ENCODE peak calls at places on chromosome X, in eight cellular contexts. One of them, this sample, is unnamed.

GRCh38 chrX:8192276-8192675 is 21.2 kb upstream of the VCX2 start:
- DNase-seq in NCI-H2081: no peak
- DNase-seq in stimulated activated CD4-positive, alpha-beta T cell treated with anti-CD3 and anti-CD28 coated beads, Interleukin-4, amount 100 ng/mL, for 24 hours: no peak
- DNase-seq in fibroblast of mammary gland: no peak
- DNase-seq in heart right ventricle: no peak
- DNase-seq in body of pancreas: no peak
- DNase-seq in H9: no peak
- DNase-seq in GM20000: no peak
- DNase-seq in this sample: no peak

GRCh38 chrX:10414872-10415703 is 205.3 kb downstream of the MID1 start:
- DNase-seq in fibroblast of mammary gland: peak
- DNase-seq in GM20000: no peak
- DNase-seq in heart right ventricle: no peak
- DNase-seq in stimulated activated CD4-positive, alpha-beta T cell treated with anti-CD3 and anti-CD28 coated beads, Interleukin-4, amount 100 ng/mL, for 24 hours: no peak
- DNase-seq in H9: no peak
- DNase-seq in NCI-H2081: no peak
- DNase-seq in body of pancreas: no peak
- DNase-seq in this sample: no peak

GRCh38 chrX:154436597-154437397 is at the start of gene GDI1:
- DNase-seq in stimulated activated CD4-positive, alpha-beta T cell treated with anti-CD3 and anti-CD28 coated beads, Interleukin-4, amount 100 ng/mL, for 24 hours: peak
- DNase-seq in H9: peak
- DNase-seq in fibroblast of mammary gland: peak
- DNase-seq in body of pancreas: peak
- DNase-seq in GM20000: peak
- DNase-seq in heart right ventricle: peak
- DNase-seq in NCI-H2081: peak
- DNase-seq in this sample: peak

GRCh38 chrX:124028177-124028576 is 66.7 kb downstream of the STAG2 start:
- DNase-seq in H9: no peak
- DNase-seq in body of pancreas: no peak
- DNase-seq in NCI-H2081: no peak
- DNase-seq in GM20000: no peak
- DNase-seq in heart right ventricle: no peak
- DNase-seq in stimulated activated CD4-positive, alpha-beta T cell treated with anti-CD3 and anti-CD28 coated beads, Interleukin-4, amount 100 ng/mL, for 24 hours: no peak
- DNase-seq in fibroblast of mammary gland: peak
- DNase-seq in this sample: no peak

GRCh38 chrX:9593756-9594155 is 128.9 kb downstream of the TBL1X start:
- DNase-seq in fibroblast of mammary gland: no peak
- DNase-seq in body of pancreas: no peak
- DNase-seq in heart right ventricle: no peak
- DNase-seq in stimulated activated CD4-positive, alpha-beta T cell treated with anti-CD3 and anti-CD28 coated beads, Interleukin-4, amount 100 ng/mL, for 24 hours: no peak
- DNase-seq in GM20000: no peak
- DNase-seq in H9: no peak
- DNase-seq in NCI-H2081: no peak
- DNase-seq in this sample: no peak

GRCh38 chrX:11665144-11666040 is at the start of gene ARHGAP6:
- DNase-seq in NCI-H2081: no peak
- DNase-seq in stimulated activated CD4-positive, alpha-beta T cell treated with anti-CD3 and anti-CD28 coated beads, Interleukin-4, amount 100 ng/mL, for 24 hours: no peak
- DNase-seq in heart right ventricle: peak
- DNase-seq in body of pancreas: peak
- DNase-seq in GM20000: peak
- DNase-seq in H9: peak
- DNase-seq in fibroblast of mammary gland: peak
- DNase-seq in this sample: no peak

GRCh38 chrX:118736394-118737010 is 9.1 kb downstream of the IL13RA1 start:
- DNase-seq in fibroblast of mammary gland: no peak
- DNase-seq in stimulated activated CD4-positive, alpha-beta T cell treated with anti-CD3 and anti-CD28 coated beads, Interleukin-4, amount 100 ng/mL, for 24 hours: no peak
- DNase-seq in heart right ventricle: no peak
- DNase-seq in NCI-H2081: no peak
- DNase-seq in H9: no peak
- DNase-seq in GM20000: no peak
- DNase-seq in body of pancreas: no peak
- DNase-seq in this sample: no peak

GRCh38 chrX:68894513-68895338 is 65.9 kb downstream of the EFNB1 start:
- DNase-seq in stimulated activated CD4-positive, alpha-beta T cell treated with anti-CD3 and anti-CD28 coated beads, Interleukin-4, amount 100 ng/mL, for 24 hours: no peak
- DNase-seq in fibroblast of mammary gland: peak
- DNase-seq in heart right ventricle: peak
- DNase-seq in body of pancreas: peak
- DNase-seq in H9: peak
- DNase-seq in GM20000: no peak
- DNase-seq in NCI-H2081: no peak
- DNase-seq in this sample: no peak

GRCh38 chrX:136055651-136056221 is 70.5 kb downstream of the SLC9A6 start:
- DNase-seq in heart right ventricle: peak
- DNase-seq in GM20000: no peak
- DNase-seq in fibroblast of mammary gland: peak
- DNase-seq in H9: no peak
- DNase-seq in NCI-H2081: no peak
- DNase-seq in body of pancreas: peak
- DNase-seq in stimulated activated CD4-positive, alpha-beta T cell treated with anti-CD3 and anti-CD28 coated beads, Interleukin-4, amount 100 ng/mL, for 24 hours: no peak
- DNase-seq in this sample: no peak

GRCh38 chrX:56764153-56764974 is 35.3 kb downstream of the NBDY start:
- DNase-seq in GM20000: peak
- DNase-seq in NCI-H2081: no peak
- DNase-seq in H9: peak
- DNase-seq in fibroblast of mammary gland: peak
- DNase-seq in body of pancreas: peak
- DNase-seq in heart right ventricle: peak
- DNase-seq in stimulated activated CD4-positive, alpha-beta T cell treated with anti-CD3 and anti-CD28 coated beads, Interleukin-4, amount 100 ng/mL, for 24 hours: peak
- DNase-seq in this sample: peak

GRCh38 chrX:17814557-17814956 is 46.5 kb downstream of the RAI2 start:
- DNase-seq in H9: no peak
- DNase-seq in body of pancreas: no peak
- DNase-seq in stimulated activated CD4-positive, alpha-beta T cell treated with anti-CD3 and anti-CD28 coated beads, Interleukin-4, amount 100 ng/mL, for 24 hours: no peak
- DNase-seq in NCI-H2081: no peak
- DNase-seq in fibroblast of mammary gland: peak
- DNase-seq in heart right ventricle: no peak
- DNase-seq in GM20000: no peak
- DNase-seq in this sample: no peak

GRCh38 chrX:129239371-129239770 is 283.9 kb downstream of the SMARCA1 start:
- DNase-seq in NCI-H2081: no peak
- DNase-seq in body of pancreas: no peak
- DNase-seq in stimulated activated CD4-positive, alpha-beta T cell treated with anti-CD3 and anti-CD28 coated beads, Interleukin-4, amount 100 ng/mL, for 24 hours: no peak
- DNase-seq in heart right ventricle: no peak
- DNase-seq in fibroblast of mammary gland: no peak
- DNase-seq in GM20000: no peak
- DNase-seq in H9: no peak
- DNase-seq in this sample: no peak

GRCh38 chrX:7133036-7133412 is 14.5 kb upstream of the STS start:
- DNase-seq in H9: no peak
- DNase-seq in body of pancreas: no peak
- DNase-seq in GM20000: no peak
- DNase-seq in heart right ventricle: peak
- DNase-seq in NCI-H2081: no peak
- DNase-seq in fibroblast of mammary gland: peak
- DNase-seq in stimulated activated CD4-positive, alpha-beta T cell treated with anti-CD3 and anti-CD28 coated beads, Interleukin-4, amount 100 ng/mL, for 24 hours: no peak
- DNase-seq in this sample: no peak

GRCh38 chrX:18883961-18884765 is 99.8 kb downstream of the PHKA2 start:
- DNase-seq in fibroblast of mammary gland: no peak
- DNase-seq in H9: no peak
- DNase-seq in stimulated activated CD4-positive, alpha-beta T cell treated with anti-CD3 and anti-CD28 coated beads, Interleukin-4, amount 100 ng/mL, for 24 hours: no peak
- DNase-seq in heart right ventricle: no peak
- DNase-seq in NCI-H2081: no peak
- DNase-seq in GM20000: no peak
- DNase-seq in body of pancreas: no peak
- DNase-seq in this sample: no peak

GRCh38 chrX:134368140-134368539 is 91.8 kb upstream of the HPRT1 start:
- DNase-seq in GM20000: no peak
- DNase-seq in NCI-H2081: no peak
- DNase-seq in stimulated activated CD4-positive, alpha-beta T cell treated with anti-CD3 and anti-CD28 coated beads, Interleukin-4, amount 100 ng/mL, for 24 hours: no peak
- DNase-seq in body of pancreas: no peak
- DNase-seq in H9: no peak
- DNase-seq in fibroblast of mammary gland: no peak
- DNase-seq in heart right ventricle: no peak
- DNase-seq in this sample: no peak

GRCh38 chrX:75106772-75107171 is 49.3 kb downstream of the ABCB7 start:
- DNase-seq in GM20000: no peak
- DNase-seq in NCI-H2081: no peak
- DNase-seq in H9: no peak
- DNase-seq in body of pancreas: no peak
- DNase-seq in fibroblast of mammary gland: no peak
- DNase-seq in heart right ventricle: no peak
- DNase-seq in stimulated activated CD4-positive, alpha-beta T cell treated with anti-CD3 and anti-CD28 coated beads, Interleukin-4, amount 100 ng/mL, for 24 hours: no peak
- DNase-seq in this sample: no peak

GRCh38 chrX:78092296-78092695 is 11.8 kb upstream of the PGK1 start:
- DNase-seq in heart right ventricle: no peak
- DNase-seq in fibroblast of mammary gland: peak
- DNase-seq in body of pancreas: no peak
- DNase-seq in GM20000: no peak
- DNase-seq in stimulated activated CD4-positive, alpha-beta T cell treated with anti-CD3 and anti-CD28 coated beads, Interleukin-4, amount 100 ng/mL, for 24 hours: no peak
- DNase-seq in NCI-H2081: no peak
- DNase-seq in H9: peak
- DNase-seq in this sample: peak

GRCh38 chrX:10052906-10053625 is 85.9 kb downstream of the CLDN34 start:
- DNase-seq in fibroblast of mammary gland: no peak
- DNase-seq in H9: no peak
- DNase-seq in GM20000: no peak
- DNase-seq in stimulated activated CD4-positive, alpha-beta T cell treated with anti-CD3 and anti-CD28 coated beads, Interleukin-4, amount 100 ng/mL, for 24 hours: no peak
- DNase-seq in body of pancreas: peak
- DNase-seq in heart right ventricle: peak
- DNase-seq in NCI-H2081: no peak
- DNase-seq in this sample: no peak

GRCh38 chrX:131746491-131746968 is 202.7 kb downstream of the OR13H1 start:
- DNase-seq in fibroblast of mammary gland: peak
- DNase-seq in heart right ventricle: peak
- DNase-seq in NCI-H2081: peak
- DNase-seq in GM20000: no peak
- DNase-seq in H9: peak
- DNase-seq in body of pancreas: peak
- DNase-seq in stimulated activated CD4-positive, alpha-beta T cell treated with anti-CD3 and anti-CD28 coated beads, Interleukin-4, amount 100 ng/mL, for 24 hours: no peak
- DNase-seq in this sample: peak

GRCh38 chrX:1385251-1385794 is 6.6 kb downstream of the SLC25A6 start:
- DNase-seq in heart right ventricle: no peak
- DNase-seq in NCI-H2081: no peak
- DNase-seq in fibroblast of mammary gland: no peak
- DNase-seq in body of pancreas: no peak
- DNase-seq in H9: no peak
- DNase-seq in stimulated activated CD4-positive, alpha-beta T cell treated with anti-CD3 and anti-CD28 coated beads, Interleukin-4, amount 100 ng/mL, for 24 hours: no peak
- DNase-seq in GM20000: no peak
- DNase-seq in this sample: no peak

GRCh38 chrX:16061296-16061695 is 62.1 kb upstream of the GRPR start:
- DNase-seq in GM20000: no peak
- DNase-seq in fibroblast of mammary gland: peak
- DNase-seq in NCI-H2081: no peak
- DNase-seq in body of pancreas: no peak
- DNase-seq in heart right ventricle: no peak
- DNase-seq in stimulated activated CD4-positive, alpha-beta T cell treated with anti-CD3 and anti-CD28 coated beads, Interleukin-4, amount 100 ng/mL, for 24 hours: no peak
- DNase-seq in H9: no peak
- DNase-seq in this sample: no peak

GRCh38 chrX:149711545-149712236 is at the start of gene MAGEA11:
- DNase-seq in H9: no peak
- DNase-seq in GM20000: no peak
- DNase-seq in body of pancreas: no peak
- DNase-seq in stimulated activated CD4-positive, alpha-beta T cell treated with anti-CD3 and anti-CD28 coated beads, Interleukin-4, amount 100 ng/mL, for 24 hours: no peak
- DNase-seq in NCI-H2081: no peak
- DNase-seq in fibroblast of mammary gland: no peak
- DNase-seq in heart right ventricle: no peak
- DNase-seq in this sample: no peak

GRCh38 chrX:132425744-132426318 is 63.0 kb downstream of the MBNL3 start:
- DNase-seq in NCI-H2081: no peak
- DNase-seq in GM20000: no peak
- DNase-seq in heart right ventricle: no peak
- DNase-seq in fibroblast of mammary gland: no peak
- DNase-seq in stimulated activated CD4-positive, alpha-beta T cell treated with anti-CD3 and anti-CD28 coated beads, Interleukin-4, amount 100 ng/mL, for 24 hours: no peak
- DNase-seq in H9: no peak
- DNase-seq in body of pancreas: no peak
- DNase-seq in this sample: no peak

GRCh38 chrX:137427813-137428212 is 138.1 kb upstream of the ZIC3 start:
- DNase-seq in heart right ventricle: no peak
- DNase-seq in NCI-H2081: no peak
- DNase-seq in GM20000: no peak
- DNase-seq in stimulated activated CD4-positive, alpha-beta T cell treated with anti-CD3 and anti-CD28 coated beads, Interleukin-4, amount 100 ng/mL, for 24 hours: no peak
- DNase-seq in body of pancreas: no peak
- DNase-seq in fibroblast of mammary gland: no peak
- DNase-seq in H9: no peak
- DNase-seq in this sample: no peak

This sample was measured in OCI-LY7.